ENCODE peak calls at places on chromosomes 6 and 20, in eight cellular contexts. T is SJSA1; I is AML-193; Q is RWPE1; L is NCI-H446; F is activated naive CD8-positive, alpha-beta T cell treated with anti-CD3 and anti-CD28 coated beads, Interleukin-2, amount 50 U/mL, for 24 hours; G is IMR-90; A is smooth muscle cell of the brain vasculature. Y is an unnamed sample.

GRCh38 chr6:42746452-42747400 is 823 bp upstream of the TBCC start:
- DNase-seq in T (peak), A (peak), F (peak), Q (peak), L (peak), I (peak), G (peak), Y (peak)

GRCh38 chr6:53504438-53505030 is 40.4 kb downstream of the GCLC start:
- DNase-seq in I (no peak), F (no peak), A (no peak), Q (no peak), T (no peak), L (no peak), G (no peak), Y (no peak)

GRCh38 chr6:141986457-141986856 is 146.3 kb upstream of the GJE1 start:
- DNase-seq in A (no peak), T (no peak), Q (no peak), L (no peak), I (no peak), G (no peak), F (no peak), Y (no peak)

GRCh38 chr20:62508641-62509051 is 32.9 kb upstream of the GATA5 start:
- DNase-seq in T (no peak), I (no peak), Q (peak), G (no peak), F (no peak), L (no peak), A (no peak), Y (no peak)

GRCh38 chr20:4006640-4007039 is 8.7 kb downstream of the RNF24 start:
- DNase-seq in I (no peak), F (no peak), L (peak), G (no peak), T (no peak), Q (no peak), A (no peak), Y (no peak)

GRCh38 chr20:19628570-19629134 is 129.4 kb upstream of the RIN2 start:
- DNase-seq in T (peak), F (peak), G (peak), A (peak), I (peak), Q (peak), L (peak), Y (no peak)

GRCh38 chr20:47377122-47377722 is 20.7 kb upstream of the ZMYND8 start:
- DNase-seq in A (no peak), Q (peak), F (no peak), L (no peak), I (no peak), G (no peak), T (no peak), Y (no peak)

GRCh38 chr6:12962995-12963394 is 246.4 kb downstream of the PHACTR1 start:
- DNase-seq in I (peak), F (no peak), L (no peak), G (no peak), Q (no peak), T (no peak), A (no peak), Y (peak)

GRCh38 chr6:157323114-157323923 is at the start of gene TMEM242:
- DNase-seq in L (no peak), F (peak), G (peak), A (peak), T (peak), I (no peak), Q (peak), Y (no peak)

GRCh38 chr6:11200356-11200755 is 32.1 kb downstream of the NEDD9 start:
- DNase-seq in A (no peak), Q (no peak), L (no peak), I (no peak), G (peak), T (peak), F (no peak), Y (no peak)

GRCh38 chr20:45097485-45098095 is 3.3 kb downstream of the KCNS1 start:
- DNase-seq in I (no peak), L (no peak), F (peak), A (no peak), G (no peak), Q (peak), T (no peak), Y (no peak)

GRCh38 chr6:41694815-41695536 is 40.4 kb downstream of the TFEB start:
- DNase-seq in F (no peak), Q (no peak), L (no peak), T (no peak), A (no peak), G (peak), I (no peak), Y (no peak)

GRCh38 chr20:62165762-62166399 is 16.9 kb upstream of the MTG2 start:
- DNase-seq in L (no peak), T (no peak), I (no peak), G (no peak), A (no peak), Q (no peak), F (no peak), Y (no peak)

GRCh38 chr6:125984311-125984710 is 2.0 kb upstream of the TRMT11 start:
- DNase-seq in F (no peak), A (no peak), T (no peak), Q (no peak), L (no peak), G (peak), I (no peak), Y (no peak)

GRCh38 chr6:153965996-153966395 is 73.0 kb upstream of the OPRM1 start:
- DNase-seq in G (no peak), F (no peak), T (peak), L (no peak), I (no peak), Q (no peak), A (no peak), Y (no peak)

GRCh38 chr6:130962951-130963350 is 100.1 kb downstream of the EPB41L2 start:
- DNase-seq in T (no peak), F (no peak), G (no peak), A (no peak), I (no peak), Q (no peak), L (no peak), Y (no peak)

GRCh38 chr6:163229050-163229449 is 185.5 kb upstream of the QKI start:
- DNase-seq in L (no peak), Q (no peak), A (no peak), G (no peak), I (no peak), F (no peak), T (no peak), Y (no peak)

GRCh38 chr6:33426590-33427563 is 7.0 kb downstream of the SYNGAP1 start:
- DNase-seq in Q (no peak), F (no peak), T (no peak), I (no peak), L (no peak), A (no peak), G (no peak), Y (no peak)

GRCh38 chr20:13960525-13960924 is 29.9 kb downstream of the SEL1L2 start:
- DNase-seq in A (no peak), L (no peak), T (no peak), I (no peak), Q (no peak), F (no peak), G (no peak), Y (no peak)

GRCh38 chr20:12927489-12927888 is 81.3 kb upstream of the SPTLC3 start:
- DNase-seq in G (peak), L (no peak), T (no peak), I (no peak), A (no peak), Q (no peak), F (no peak), Y (no peak)

GRCh38 chr6:129120856-129121255 is 237.9 kb downstream of the LAMA2 start:
- DNase-seq in A (peak), L (no peak), I (no peak), T (peak), F (no peak), G (no peak), Q (no peak), Y (no peak)

GRCh38 chr6:29965873-29966601 is 23.7 kb downstream of the HLA-A start:
- DNase-seq in F (peak), L (peak), G (peak), I (peak), Q (peak), T (peak), A (no peak), Y (peak)

GRCh38 chr20:49712918-49713778 is 530 bp downstream of the B4GALT5 start:
- DNase-seq in Q (peak), G (peak), A (no peak), T (peak), I (peak), L (peak), F (peak), Y (no peak)

GRCh38 chr6:43984442-43985321 is 142.6 kb downstream of the MRPL14 start:
- DNase-seq in G (peak), A (no peak), T (no peak), L (no peak), I (no peak), F (no peak), Q (no peak), Y (no peak)

GRCh38 chr6:44779130-44779826 is 391.8 kb downstream of the CDC5L start:
- DNase-seq in Q (no peak), T (no peak), L (no peak), G (no peak), I (no peak), F (no peak), A (no peak), Y (no peak)

GRCh38 chr6:98843274-98844243 is 9.2 kb downstream of the POU3F2 start:
- DNase-seq in Q (no peak), T (no peak), A (no peak), G (no peak), I (no peak), L (no peak), F (no peak), Y (no peak)

GRCh38 chr6:52663120-52663934 is 7.6 kb upstream of the TMEM14A start:
- DNase-seq in G (peak), Q (peak), F (peak), L (peak), T (peak), A (peak), I (peak), Y (peak)

GRCh38 chr6:53746442-53747103 is 48.2 kb upstream of the LRRC1 start:
- DNase-seq in G (no peak), I (no peak), T (no peak), Q (peak), L (no peak), F (no peak), A (no peak), Y (no peak)

GRCh38 chr6:35764238-35764896 is 12.0 kb upstream of the CLPSL2 start:
- DNase-seq in G (no peak), L (no peak), Q (no peak), I (no peak), T (no peak), F (no peak), A (no peak), Y (no peak)

GRCh38 chr20:3101737-3102574 is 17.4 kb upstream of the AVP start:
- DNase-seq in I (peak), Q (no peak), G (no peak), T (no peak), F (peak), A (no peak), L (no peak), Y (peak)

GRCh38 chr6:111184827-111185567 is 97.7 kb downstream of the SLC16A10 start:
- DNase-seq in T (no peak), G (no peak), I (peak), Q (no peak), A (no peak), F (no peak), L (peak), Y (peak)

GRCh38 chr6:36373368-36374009 is 14.0 kb downstream of the ETV7 start:
- DNase-seq in G (no peak), L (no peak), T (no peak), F (no peak), A (no peak), I (peak), Q (no peak), Y (no peak)

GRCh38 chr6:139744038-139744437 is 369.6 kb upstream of the CITED2 start:
- DNase-seq in T (peak), F (no peak), G (no peak), A (no peak), Q (no peak), L (no peak), I (no peak), Y (no peak)